ENCODE peak calls at places on chromosomes 5 and 9, in five cellular contexts. H is brain microvascular endothelial cell; X is A549; A is CD4-positive, alpha-beta T cell; L is tibial artery. R is an unnamed sample.

GRCh38 chr5:89998505-89998904 is 411.1 kb downstream of the CETN3 start:
- DNase-seq in A (no peak), H (no peak), L (no peak), X (no peak), R (no peak)

GRCh38 chr5:6202615-6203365 is 175.6 kb downstream of the MED10 start:
- DNase-seq in A (no peak), L (no peak), H (no peak), X (peak), R (no peak)

GRCh38 chr9:2745560-2746380 is 28.5 kb downstream of the KCNV2 start:
- DNase-seq in H (no peak), L (no peak), X (no peak), A (no peak), R (no peak)

GRCh38 chr9:94860678-94861588 is 134.4 kb downstream of the AOPEP start:
- DNase-seq in X (no peak), L (no peak), H (peak), A (peak), R (peak)

GRCh38 chr5:510521-510920 is 13.7 kb downstream of the SLC9A3 start:
- DNase-seq in L (no peak), X (no peak), A (no peak), H (no peak), R (no peak)

GRCh38 chr5:78660401-78660800 is 11.8 kb upstream of the LHFPL2 start:
- DNase-seq in A (no peak), L (no peak), X (no peak), H (no peak), R (no peak)

GRCh38 chr5:1827410-1828397 is 26.5 kb downstream of the NDUFS6 start:
- DNase-seq in A (peak), H (no peak), X (no peak), L (no peak), R (no peak)

GRCh38 chr5:148976569-148977321 is 86.1 kb downstream of the SH3TC2 start:
- DNase-seq in A (no peak), X (no peak), L (no peak), H (peak), R (peak)

GRCh38 chr5:55187370-55187769 is 14.4 kb upstream of the CDC20B start:
- DNase-seq in H (no peak), L (no peak), A (no peak), X (no peak), R (no peak)

GRCh38 chr5:126414874-126415502 is 8.2 kb upstream of the GRAMD2B start:
- DNase-seq in H (peak), X (no peak), L (peak), A (no peak), R (peak)
- H3K27ac ChIP-seq in H (no peak), X (no peak), L (peak), A (no peak), R (no peak)

GRCh38 chr9:128321343-128321742 is 904 bp downstream of the TRUB2 start:
- DNase-seq in X (no peak), A (no peak), L (no peak), H (no peak), R (no peak)
- H3K27ac ChIP-seq in X (peak), A (no peak), L (no peak), H (no peak), R (no peak)

GRCh38 chr9:123251741-123252140 is 16.6 kb downstream of the STRBP start:
- DNase-seq in X (no peak), L (no peak), A (no peak), H (no peak), R (no peak)
- H3K27ac ChIP-seq in X (no peak), L (no peak), A (no peak), H (no peak), R (no peak)

GRCh38 chr5:131263648-131264452 is at the start of gene CDC42SE2:
- DNase-seq in A (peak), L (peak), X (peak), H (peak), R (peak)

GRCh38 chr5:131262953-131263541 is 806 bp upstream of the CDC42SE2 start:
- DNase-seq in A (no peak), L (no peak), H (no peak), X (no peak), R (no peak)

GRCh38 chr5:131260895-131261294 is 3.0 kb upstream of the CDC42SE2 start:
- DNase-seq in A (no peak), X (no peak), L (no peak), H (no peak), R (no peak)

GRCh38 chr5:131259326-131259725 is 4.5 kb upstream of the CDC42SE2 start:
- DNase-seq in H (no peak), X (no peak), L (no peak), A (no peak), R (no peak)

GRCh38 chr5:131261483-131261882 is 2.4 kb upstream of the CDC42SE2 start:
- DNase-seq in L (no peak), A (no peak), X (no peak), H (no peak), R (no peak)
- H3K27ac ChIP-seq in L (no peak), A (no peak), X (no peak), H (no peak), R (no peak)